ENCODE peak calls at places on chromosomes 3 and 15, in nine cellular contexts. A is A549, W is thoracic aorta, F is suprapubic skin, Y is heart right ventricle, Q is NT2/D1, U is Karpas-422, S is fibroblast of lung, M is neuronal stem cell. O is an unnamed sample.

GRCh38 chr3:171654809-171655208 is 155.5 kb downstream of the PLD1 start:
- DNase-seq in A (no peak), W (peak; percentile 16), F (peak; percentile 86), Y (peak; percentile 40), Q (no peak), U (no peak), S (peak; percentile 75), M (no peak), O (no peak)

GRCh38 chr3:58874248-58874741 is 175.5 kb downstream of the CFAP20DC start:
- DNase-seq in A (no peak), W (no peak), F (no peak), Y (no peak), Q (no peak), U (no peak), S (no peak), M (no peak), O (no peak)

GRCh38 chr15:67090297-67091072 is 25.1 kb downstream of the SMAD3 start:
- DNase-seq in A (no peak), W (no peak), F (no peak), Y (no peak), Q (no peak), U (no peak), S (no peak), M (no peak), O (no peak)

GRCh38 chr15:56805466-56806146 is 72.3 kb upstream of the ZNF280D start:
- DNase-seq in A (peak; percentile 71), W (no peak), F (no peak), Y (no peak), Q (no peak), U (peak; percentile 80), S (peak; percentile 82), M (no peak), O (peak; percentile 56)

GRCh38 chr3:9710174-9710739 is 6.6 kb downstream of the CPNE9 start:
- DNase-seq in A (no peak), W (no peak), F (no peak), Y (no peak), Q (no peak), U (no peak), S (no peak), M (no peak), O (no peak)

GRCh38 chr3:160399347-160400047 is at the start of gene SMC4:
- DNase-seq in A (peak; percentile 93), W (peak; percentile 64), F (peak; percentile 89), Y (peak; percentile 46), Q (peak; percentile 70), U (peak; percentile 98), S (peak; percentile 96), M (peak; percentile 93), O (peak; percentile 95)

GRCh38 chr15:78651930-78652655 is 11.1 kb upstream of the CHRNB4 start:
- DNase-seq in A (no peak), W (no peak), F (no peak), Y (no peak), Q (no peak), U (no peak), S (no peak), M (no peak), O (no peak)

GRCh38 chr3:128366136-128366535 is 100.6 kb downstream of the DNAJB8 start:
- DNase-seq in A (no peak), W (no peak), F (no peak), Y (peak; percentile 72), Q (no peak), U (no peak), S (no peak), M (no peak), O (no peak)

GRCh38 chr3:100560426-100560825 is 49.0 kb upstream of the ADGRG7 start:
- DNase-seq in A (no peak), W (no peak), F (no peak), Y (no peak), Q (no peak), U (no peak), S (no peak), M (no peak), O (no peak)

GRCh38 chr15:52379395-52380111 is 83.9 kb upstream of the MYO5C start:
- DNase-seq in A (no peak), W (no peak), F (no peak), Y (no peak), Q (no peak), U (no peak), S (no peak), M (no peak), O (no peak)

GRCh38 chr3:129087138-129087702 is 26.6 kb downstream of the GP9 start:
- DNase-seq in A (no peak), W (peak; percentile 25), F (no peak), Y (peak; percentile 33), Q (no peak), U (no peak), S (peak; percentile 30), M (no peak), O (no peak)

GRCh38 chr3:37218206-37218605 is 43.8 kb upstream of the LRRFIP2 start:
- DNase-seq in A (no peak), W (no peak), F (no peak), Y (peak; percentile 34), Q (no peak), U (no peak), S (no peak), M (no peak), O (no peak)

GRCh38 chr3:188914556-188914955 is 257.2 kb upstream of the TPRG1 start:
- DNase-seq in A (no peak), W (no peak), F (no peak), Y (no peak), Q (no peak), U (no peak), S (peak; percentile 74), M (no peak), O (no peak)

GRCh38 chr15:61122624-61123375 is 106.3 kb downstream of the RORA start:
- DNase-seq in A (no peak), W (no peak), F (no peak), Y (no peak), Q (no peak), U (no peak), S (no peak), M (no peak), O (no peak)

GRCh38 chr3:134426660-134427181 is 52.5 kb upstream of the AMOTL2 start:
- DNase-seq in A (peak; percentile 7), W (no peak), F (no peak), Y (no peak), Q (no peak), U (no peak), S (peak; percentile 79), M (no peak), O (no peak)

GRCh38 chr15:25022233-25022632 is 67.4 kb downstream of the SNRPN start:
- DNase-seq in A (no peak), W (no peak), F (no peak), Y (no peak), Q (no peak), U (no peak), S (peak; percentile 31), M (no peak), O (no peak)
- H3K9me3 ChIP-seq in A (peaks cover 13% of the 10 kb centered on the region), W (peaks cover 23% of the 10 kb centered on the region), F (peaks cover 30% of the 10 kb centered on the region), Y (peaks cover 100% of the 10 kb centered on the region), Q (no peaks in the 10 kb centered on the region), U (peaks cover 34% of the 10 kb centered on the region), S (no peaks in the 10 kb centered on the region), M (no peaks in the 10 kb centered on the region), O (no peaks in the 10 kb centered on the region)

DNA sequence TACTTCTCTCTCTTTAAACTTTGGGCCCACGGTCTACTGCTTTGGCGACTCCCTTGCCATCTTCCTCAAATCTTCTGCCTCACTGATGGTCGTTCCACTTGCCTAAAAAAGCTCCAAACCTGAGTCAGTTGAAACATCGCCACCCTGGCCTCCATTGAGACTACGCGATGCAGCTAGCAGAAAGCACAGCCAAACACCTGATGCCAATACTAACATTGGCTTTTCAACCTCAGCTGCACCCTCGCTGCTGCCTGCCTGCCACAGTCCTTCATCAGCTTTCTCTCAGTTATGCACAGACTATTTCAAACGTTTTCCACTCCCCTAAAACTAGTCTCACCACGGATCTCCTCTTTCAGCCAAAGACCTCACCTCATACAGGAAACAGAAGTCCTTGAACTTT is 214.2 kb upstream of the TMCO5A start:
- DNase-seq in A (no peak), W (no peak), F (no peak), Y (no peak), Q (no peak), U (no peak), S (no peak), M (no peak), O (no peak)
- H3K9me3 ChIP-seq in A (no peaks in the 10 kb centered on the region), W (no peaks in the 10 kb centered on the region), F (no peaks in the 10 kb centered on the region), Y (no peaks in the 10 kb centered on the region), Q (no peaks in the 10 kb centered on the region), U (no peaks in the 10 kb centered on the region), S (no peaks in the 10 kb centered on the region), M (peaks cover 1% of the 10 kb centered on the region), O (no peaks in the 10 kb centered on the region)

DNA sequence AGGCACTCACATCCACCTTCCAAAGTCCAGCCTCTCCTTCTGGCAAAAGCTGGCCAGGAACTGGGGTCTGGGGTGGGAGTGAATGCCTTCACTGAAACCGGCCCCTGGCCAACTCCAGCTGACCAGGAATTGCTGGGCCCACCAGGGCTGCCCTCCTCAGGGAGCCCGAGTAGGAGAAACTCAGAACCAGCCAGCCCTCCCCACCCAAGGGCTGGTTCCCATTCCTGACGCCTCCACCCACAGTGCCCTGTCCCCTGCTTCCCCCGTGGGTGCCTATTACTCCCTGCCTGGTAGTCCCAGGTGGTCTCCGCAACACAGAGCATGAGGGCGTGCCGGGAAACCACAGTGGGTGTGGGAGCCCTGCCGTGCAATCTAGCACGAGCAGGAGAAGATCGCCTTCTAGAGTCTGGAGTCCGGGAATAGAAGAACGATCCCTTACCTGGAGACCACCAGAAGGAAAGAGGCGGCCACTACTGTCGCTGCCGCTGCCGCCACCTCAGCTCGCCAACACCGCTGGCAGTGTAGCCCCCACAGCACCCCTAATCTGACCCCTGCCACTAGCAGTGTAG is 178.8 kb downstream of the POTEB3 start:
- DNase-seq in A (peak; percentile 0), W (no peak), F (no peak), Y (peak; percentile 11), Q (no peak), U (no peak), S (no peak), M (no peak), O (no peak)
- H3K9me3 ChIP-seq in A (peaks cover 30% of the 10 kb centered on the region), W (no peaks in the 10 kb centered on the region), F (no peaks in the 10 kb centered on the region), Y (no peaks in the 10 kb centered on the region), Q (peaks cover 15% of the 10 kb centered on the region), U (no peaks in the 10 kb centered on the region), S (no peaks in the 10 kb centered on the region), M (peaks cover 6% of the 10 kb centered on the region), O (peaks cover 2% of the 10 kb centered on the region)

DNA sequence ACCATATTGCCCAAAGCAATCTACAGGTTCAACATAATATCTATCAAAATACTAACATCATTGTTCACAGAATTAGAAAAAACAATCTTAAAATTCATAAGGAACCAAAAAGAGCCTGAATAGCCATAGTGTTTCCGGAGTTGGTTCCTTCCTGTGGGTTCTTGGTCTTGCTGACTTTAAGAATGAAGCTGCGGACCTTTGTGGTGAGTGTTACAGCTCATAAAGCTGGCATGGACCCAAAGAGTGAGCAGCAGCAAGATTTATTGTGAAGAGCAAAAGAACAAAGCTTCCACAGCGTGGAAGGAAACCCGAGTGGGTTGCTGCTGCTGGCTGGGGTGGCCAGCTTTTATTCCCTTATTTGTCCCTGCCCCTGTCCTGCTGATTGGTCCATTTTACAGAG is 15.3 kb upstream of the ACVR2B start:
- DNase-seq in A (no peak), W (no peak), F (no peak), Y (no peak), Q (no peak), U (no peak), S (peak; percentile 25), M (no peak), O (peak; percentile 34)
- H3K9me3 ChIP-seq in A (peaks cover 26% of the 10 kb centered on the region), W (peaks cover 24% of the 10 kb centered on the region), F (peaks cover 20% of the 10 kb centered on the region), Y (peaks cover 53% of the 10 kb centered on the region), Q (peaks cover 55% of the 10 kb centered on the region), U (peaks cover 4% of the 10 kb centered on the region), S (no peaks in the 10 kb centered on the region), M (peaks cover 1% of the 10 kb centered on the region), O (no peaks in the 10 kb centered on the region)

GRCh38 chr3:137770821-137771399 is 6.8 kb downstream of the SOX14 start:
- DNase-seq in A (no peak), W (no peak), F (no peak), Y (no peak), Q (no peak), U (no peak), S (no peak), M (no peak), O (no peak)
- H3K9me3 ChIP-seq in A (no peaks in the 10 kb centered on the region), W (no peaks in the 10 kb centered on the region), F (no peaks in the 10 kb centered on the region), Y (no peaks in the 10 kb centered on the region), Q (no peaks in the 10 kb centered on the region), U (no peaks in the 10 kb centered on the region), S (no peaks in the 10 kb centered on the region), M (no peaks in the 10 kb centered on the region), O (no peaks in the 10 kb centered on the region)

O was measured in small intestine.